ENCODE peak calls at places on chromosomes 16 and 17, in seven cellular contexts. C, H, W, P, D, Y and S are unnamed samples.

GRCh38 chr16:84446086-84446485 is 58.4 kb downstream of the MEAK7 start:
- DNase-seq in C (no peak), H (peak), W (no peak), P (no peak), D (no peak), Y (no peak), S (no peak)

GRCh38 chr17:2025220-2025621 is at the start of gene RTN4RL1:
- DNase-seq in C (no peak), H (peak), W (peak), P (no peak), D (peak), Y (peak), S (peak)

GRCh38 chr17:41617698-41618097 is 5.1 kb upstream of the KRT16 start:
- DNase-seq in C (no peak), H (no peak), W (no peak), P (no peak), D (no peak), Y (no peak), S (peak)

GRCh38 chr16:84836234-84836647 is 16.5 kb downstream of the CRISPLD2 start:
- DNase-seq in C (peak), H (peak), W (no peak), P (no peak), D (peak), Y (peak), S (peak)

GRCh38 chr16:48498761-48499600 is 111.0 kb downstream of the N4BP1 start:
- DNase-seq in C (peak), H (no peak), W (no peak), P (no peak), D (no peak), Y (peak), S (peak)

GRCh38 chr17:77508047-77508715 is 367.4 kb downstream of the SEC14L1 start:
- DNase-seq in C (no peak), H (no peak), W (no peak), P (no peak), D (no peak), Y (no peak), S (peak)

GRCh38 chr16:24505959-24506358 is 33.4 kb upstream of the RBBP6 start:
- DNase-seq in C (no peak), H (no peak), W (no peak), P (no peak), D (no peak), Y (no peak), S (no peak)

GRCh38 chr17:17108681-17109049 is 66.4 kb downstream of the MPRIP start:
- DNase-seq in C (no peak), H (peak), W (peak), P (no peak), D (peak), Y (no peak), S (no peak)

GRCh38 chr17:59827721-59828477 is 64.8 kb downstream of the TUBD1 start:
- DNase-seq in C (no peak), H (no peak), W (no peak), P (no peak), D (no peak), Y (no peak), S (no peak)

GRCh38 chr16:67563708-67564468 is 1.6 kb downstream of the CTCF start:
- DNase-seq in C (peak), H (peak), W (no peak), P (no peak), D (no peak), Y (no peak), S (peak)

GRCh38 chr16:87198328-87198731 is 118.9 kb downstream of the C16orf95 start:
- DNase-seq in C (no peak), H (no peak), W (no peak), P (no peak), D (no peak), Y (no peak), S (no peak)

GRCh38 chr16:86196687-86197391 is 297.9 kb downstream of the IRF8 start:
- DNase-seq in C (no peak), H (no peak), W (no peak), P (no peak), D (no peak), Y (no peak), S (no peak)

GRCh38 chr16:78460428-78460827 is 361.0 kb downstream of the WWOX start:
- DNase-seq in C (no peak), H (no peak), W (no peak), P (no peak), D (no peak), Y (no peak), S (no peak)

GRCh38 chr17:61267847-61268246 is 131.8 kb upstream of the TBX2 start:
- DNase-seq in C (no peak), H (no peak), W (no peak), P (no peak), D (no peak), Y (no peak), S (no peak)

GRCh38 chr17:16212793-16213192 is 2.5 kb downstream of the NCOR1 start:
- DNase-seq in C (no peak), H (no peak), W (no peak), P (no peak), D (no peak), Y (no peak), S (no peak)

GRCh38 chr16:85042126-85042525 is 14.5 kb downstream of the KIAA0513 start:
- DNase-seq in C (no peak), H (no peak), W (no peak), P (no peak), D (no peak), Y (no peak), S (no peak)

GRCh38 chr16:1794221-1794871 is 841 bp upstream of the IGFALS start:
- DNase-seq in C (no peak), H (peak), W (no peak), P (no peak), D (no peak), Y (no peak), S (peak)

GRCh38 chr17:65550758-65551157 is 10.7 kb downstream of the AXIN2 start:
- DNase-seq in C (no peak), H (no peak), W (no peak), P (no peak), D (no peak), Y (no peak), S (no peak)

GRCh38 chr17:1179635-1180433 is at the start of gene ABR:
- DNase-seq in C (no peak), H (peak), W (no peak), P (peak), D (peak), Y (no peak), S (peak)

GRCh38 chr17:488993-489757 is 136.6 kb upstream of the RPH3AL start:
- DNase-seq in C (no peak), H (peak), W (no peak), P (peak), D (no peak), Y (no peak), S (no peak)

GRCh38 chr17:33200587-33200986 is 92.5 kb downstream of the ASIC2 start:
- DNase-seq in C (no peak), H (no peak), W (no peak), P (no peak), D (no peak), Y (no peak), S (no peak)

GRCh38 chr17:45235071-45236001 is 13.7 kb downstream of the FMNL1 start:
- DNase-seq in C (peak), H (peak), W (peak), P (peak), D (peak), Y (peak), S (peak)

GRCh38 chr17:59328534-59329095 is 2.8 kb upstream of the YPEL2 start:
- DNase-seq in C (no peak), H (no peak), W (no peak), P (no peak), D (no peak), Y (no peak), S (no peak)

GRCh38 chr16:59566446-59566845 is 832.3 kb upstream of the GOT2 start:
- DNase-seq in C (no peak), H (no peak), W (no peak), P (no peak), D (no peak), Y (no peak), S (no peak)

GRCh38 chr17:83081561-83082201 is 2.3 kb downstream of the METRNL start:
- DNase-seq in C (peak), H (peak), W (no peak), P (no peak), D (no peak), Y (peak), S (peak)

GRCh38 chr16:80062361-80063027 is 462.0 kb upstream of the MAF start:
- DNase-seq in C (no peak), H (no peak), W (no peak), P (no peak), D (no peak), Y (no peak), S (no peak)

GRCh38 chr17:78974635-78975591 is 4.8 kb downstream of the LGALS3BP start:
- DNase-seq in C (peak), H (peak), W (no peak), P (no peak), D (peak), Y (peak), S (peak)

GRCh38 chr17:32487460-32488176 is 825 bp downstream of the CDK5R1 start:
- DNase-seq in C (no peak), H (peak), W (no peak), P (no peak), D (no peak), Y (no peak), S (no peak)

GRCh38 chr17:16935786-16936185 is 36.1 kb downstream of the TNFRSF13B start:
- DNase-seq in C (no peak), H (no peak), W (peak), P (no peak), D (peak), Y (no peak), S (peak)

GRCh38 chr17:1294157-1294717 is 14.8 kb downstream of the TRARG1 start:
- DNase-seq in C (no peak), H (no peak), W (no peak), P (no peak), D (no peak), Y (no peak), S (no peak)

GRCh38 chr17:47713980-47714689 is 18.9 kb upstream of the TBX21 start:
- DNase-seq in C (no peak), H (no peak), W (no peak), P (no peak), D (no peak), Y (no peak), S (no peak)
- TF ChIP-seq CTCF in C (peak), H (no peak), W (no peak), P (no peak), D (no peak), Y (no peak), S (no peak)

GRCh38 chr17:58254803-58255202 is 16.4 kb downstream of the LPO start:
- DNase-seq in C (no peak), H (no peak), W (no peak), P (no peak), D (no peak), Y (peak), S (peak)
- TF ChIP-seq CTCF in C (no peak), H (no peak), W (no peak), P (no peak), D (no peak), Y (no peak), S (no peak)

GRCh38 chr16:11915644-11916523 is at the start of gene GSPT1:
- DNase-seq in C (peak), H (peak), W (peak), P (peak), D (peak), Y (peak), S (peak)
- TF ChIP-seq CTCF in C (peak), H (peak), W (peak), P (no peak), D (peak), Y (peak), S (no peak)

GRCh38 chr17:74355065-74355464 is 6.6 kb downstream of the BTBD17 start:
- DNase-seq in C (no peak), H (no peak), W (no peak), P (no peak), D (no peak), Y (no peak), S (no peak)

GRCh38 chr17:74358696-74359095 is 3.0 kb downstream of the BTBD17 start:
- DNase-seq in C (no peak), H (no peak), W (no peak), P (no peak), D (no peak), Y (no peak), S (no peak)

GRCh38 chr17:74357466-74357809 is 4.2 kb downstream of the BTBD17 start:
- DNase-seq in C (no peak), H (no peak), W (no peak), P (no peak), D (no peak), Y (no peak), S (no peak)

GRCh38 chr17:74354561-74354960 is 7.1 kb downstream of the BTBD17 start:
- DNase-seq in C (no peak), H (no peak), W (no peak), P (no peak), D (no peak), Y (no peak), S (no peak)

DNA sequence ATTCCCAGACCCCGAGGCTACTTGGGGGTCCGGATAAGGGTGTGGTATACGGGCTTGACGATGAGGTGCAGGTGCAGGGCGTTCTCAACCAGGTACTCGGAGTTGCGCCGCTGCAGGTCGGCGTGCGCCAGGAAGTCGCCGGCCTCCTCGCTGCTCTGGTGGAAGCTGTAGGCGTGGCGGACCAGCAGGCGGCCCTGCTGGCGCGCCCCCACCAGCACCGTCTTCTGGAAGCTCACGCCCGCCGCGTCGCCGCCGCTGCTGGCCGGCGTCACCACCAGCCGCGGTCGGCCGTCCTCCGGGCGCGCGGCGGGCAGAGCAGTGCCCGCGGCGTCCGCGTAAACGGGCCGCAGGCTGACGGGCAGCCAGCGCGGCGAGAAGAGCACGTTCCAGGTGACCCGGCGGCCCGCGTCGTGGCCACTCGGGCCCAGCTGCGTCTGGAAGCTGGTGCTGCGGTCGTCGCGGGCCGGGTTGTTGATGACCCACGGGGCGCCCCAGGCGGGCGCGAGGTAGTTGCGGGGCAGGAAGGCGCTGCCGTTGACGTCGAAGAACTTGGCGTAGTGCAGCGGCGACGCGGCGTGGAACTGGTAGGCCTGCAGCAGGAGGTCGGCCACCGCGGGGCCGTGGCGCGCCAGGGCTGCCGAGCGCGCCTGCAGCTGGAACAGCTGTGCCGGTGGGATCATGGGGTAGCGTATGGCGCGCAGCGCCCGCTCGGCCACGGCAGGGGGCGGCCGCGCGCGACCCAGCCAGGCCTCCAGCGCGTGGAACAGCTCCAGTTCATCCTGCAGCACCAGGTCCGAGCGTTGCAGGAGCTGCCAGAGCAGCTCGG is 4.8 kb downstream of the BTBD17 start:
- DNase-seq in C (no peak), H (no peak), W (no peak), P (no peak), D (no peak), Y (no peak), S (no peak)
- TF ChIP-seq CTCF in C (no peak), H (no peak), W (no peak), P (peak), D (no peak), Y (no peak), S (no peak)

GRCh38 chr17:64218066-64218465 is 45.0 kb downstream of the TEX2 start:
- DNase-seq in C (no peak), H (no peak), W (no peak), P (no peak), D (no peak), Y (no peak), S (no peak)

GRCh38 chr17:64216030-64216384 is 47.1 kb downstream of the TEX2 start:
- DNase-seq in C (peak), H (no peak), W (no peak), P (no peak), D (no peak), Y (no peak), S (no peak)

GRCh38 chr17:64217249-64217652 is 45.8 kb downstream of the TEX2 start:
- DNase-seq in C (no peak), H (no peak), W (no peak), P (no peak), D (no peak), Y (no peak), S (no peak)

GRCh38 chr17:64214950-64215349 is 48.1 kb downstream of the TEX2 start:
- DNase-seq in C (no peak), H (no peak), W (no peak), P (no peak), D (no peak), Y (no peak), S (no peak)

DNA sequence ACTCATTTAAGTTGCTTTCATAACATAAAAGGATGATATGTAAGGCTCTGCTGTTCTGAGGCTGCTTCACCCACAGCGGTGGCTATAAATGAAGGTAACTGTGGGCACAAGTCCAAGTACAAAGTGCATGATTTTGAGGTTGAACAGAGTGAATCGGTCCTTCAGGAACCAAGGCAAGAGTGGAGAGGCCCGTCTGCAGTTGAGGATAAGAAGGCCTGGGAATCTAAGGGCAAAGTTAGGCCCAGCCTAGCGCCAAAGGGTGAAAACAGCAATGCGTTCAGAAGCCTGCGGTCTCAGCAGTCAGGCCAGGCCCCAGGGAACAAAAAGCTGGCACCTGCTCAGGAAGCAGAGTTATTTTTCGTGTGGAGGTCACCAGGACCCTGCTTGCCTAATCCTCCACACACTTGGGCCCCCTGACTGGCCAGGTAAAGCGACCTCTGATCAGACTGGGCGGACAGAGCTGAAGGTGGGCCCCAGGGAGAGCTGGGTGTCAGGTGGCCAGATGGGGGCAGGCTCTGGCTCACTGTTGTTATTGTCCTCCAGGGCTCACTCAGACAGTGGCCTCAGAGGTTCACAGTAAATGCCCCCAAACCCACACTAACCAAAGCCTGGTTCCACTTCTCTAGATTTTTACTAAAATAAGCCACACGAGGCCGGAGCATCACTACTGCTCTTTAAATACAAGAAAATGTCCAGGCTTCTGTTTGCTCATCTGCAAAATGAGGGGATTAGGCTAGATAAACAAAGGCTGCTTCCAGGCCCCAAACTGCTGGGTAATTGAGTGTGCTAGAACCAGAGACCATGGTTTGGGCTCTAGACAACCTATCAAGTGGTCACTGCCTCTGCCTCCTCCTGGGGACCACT is 46.4 kb downstream of the TEX2 start:
- DNase-seq in C (peak), H (no peak), W (no peak), P (no peak), D (peak), Y (no peak), S (no peak)
- TF ChIP-seq CTCF in C (peak), H (no peak), W (no peak), P (no peak), D (peak), Y (peak), S (no peak)

DNA sequence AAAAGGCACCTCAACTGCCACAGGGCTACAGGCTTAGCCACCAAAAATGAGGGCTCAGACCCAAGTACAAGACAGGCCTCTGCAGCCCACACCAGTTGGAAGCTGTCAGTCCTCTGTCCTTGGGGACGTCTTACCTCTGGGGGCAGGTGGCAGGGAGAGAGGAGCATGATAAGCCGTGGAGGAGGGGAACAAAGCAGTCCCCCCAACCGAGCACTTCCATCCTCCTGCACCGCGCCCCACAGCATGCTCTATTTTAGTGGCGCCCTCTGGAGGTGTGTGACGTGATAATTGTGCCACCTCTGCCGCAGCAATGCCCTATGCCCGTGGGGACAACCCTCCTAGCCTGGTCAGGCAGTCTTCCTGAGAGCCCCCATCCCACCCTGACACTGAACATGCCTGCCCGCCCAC is 13.6 kb downstream of the G6PC3 start:
- DNase-seq in C (no peak), H (no peak), W (no peak), P (no peak), D (no peak), Y (no peak), S (no peak)
- TF ChIP-seq CTCF in C (peak), H (peak), W (peak), P (peak), D (no peak), Y (peak), S (no peak)